ENCODE peak calls at places on chromosomes 3 and 15, in four cellular contexts. G, B, U and D are unnamed samples.

GRCh38 chr15:59896652-59897051 is 107.5 kb upstream of the FOXB1 start:
- DNase-seq in G (no peak), B (no peak), U (no peak), D (no peak)

GRCh38 chr3:194091141-194091540 is 44.8 kb upstream of the HES1 start:
- DNase-seq in G (no peak), B (peak), U (no peak), D (no peak)

GRCh38 chr15:51796777-51797474 is 32.5 kb upstream of the TMOD3 start:
- DNase-seq in G (no peak), B (peak), U (no peak), D (no peak)

GRCh38 chr3:197083486-197083885 is 53.9 kb upstream of the MELTF start:
- DNase-seq in G (no peak), B (peak), U (no peak), D (no peak)

GRCh38 chr3:184337981-184338380 is 581 bp downstream of the FAM131A start:
- DNase-seq in G (no peak), B (no peak), U (no peak), D (no peak)

GRCh38 chr3:65811050-65811766 is 227.5 kb downstream of the MAGI1 start:
- DNase-seq in G (no peak), B (no peak), U (no peak), D (no peak)

GRCh38 chr15:61816856-61817255 is 243.4 kb downstream of the VPS13C start:
- DNase-seq in G (no peak), B (no peak), U (peak), D (no peak)

GRCh38 chr3:171163724-171164465 is 137.4 kb upstream of the SLC2A2 start:
- DNase-seq in G (no peak), B (no peak), U (no peak), D (no peak)

GRCh38 chr3:67335813-67336212 is 318.6 kb downstream of the SUCLG2 start:
- DNase-seq in G (no peak), B (no peak), U (no peak), D (no peak)

GRCh38 chr3:128491071-128491899 is 1.7 kb downstream of the GATA2 start:
- DNase-seq in G (peak), B (no peak), U (no peak), D (no peak)
- TF ChIP-seq POLR2A in G (no peak), B (no peak), U (no peak), D (no peak)

GRCh38 chr15:66404122-66404521 is 17.4 kb downstream of the MAP2K1 start:
- DNase-seq in G (no peak), B (no peak), U (no peak), D (no peak)
- H3K4me3 ChIP-seq in G (no peak), B (no peak), U (no peak), D (no peak)

GRCh38 chr15:75159244-75159643 is 42.4 kb upstream of the C15orf39 start:
- DNase-seq in G (no peak), B (no peak), U (no peak), D (no peak)

GRCh38 chr15:75153565-75154248 is 48.0 kb upstream of the C15orf39 start:
- DNase-seq in G (no peak), B (no peak), U (no peak), D (no peak)

GRCh38 chr15:75154461-75155062 is 47.1 kb upstream of the C15orf39 start:
- DNase-seq in G (no peak), B (no peak), U (no peak), D (no peak)

GRCh38 chr15:75158402-75158801 is 43.3 kb upstream of the C15orf39 start:
- DNase-seq in G (no peak), B (no peak), U (no peak), D (no peak)

GRCh38 chr15:75156306-75157215 is 45.1 kb upstream of the C15orf39 start:
- DNase-seq in G (no peak), B (no peak), U (no peak), D (no peak)
- TF ChIP-seq POLR2A in G (no peak), B (no peak), U (no peak), D (no peak)

DNA sequence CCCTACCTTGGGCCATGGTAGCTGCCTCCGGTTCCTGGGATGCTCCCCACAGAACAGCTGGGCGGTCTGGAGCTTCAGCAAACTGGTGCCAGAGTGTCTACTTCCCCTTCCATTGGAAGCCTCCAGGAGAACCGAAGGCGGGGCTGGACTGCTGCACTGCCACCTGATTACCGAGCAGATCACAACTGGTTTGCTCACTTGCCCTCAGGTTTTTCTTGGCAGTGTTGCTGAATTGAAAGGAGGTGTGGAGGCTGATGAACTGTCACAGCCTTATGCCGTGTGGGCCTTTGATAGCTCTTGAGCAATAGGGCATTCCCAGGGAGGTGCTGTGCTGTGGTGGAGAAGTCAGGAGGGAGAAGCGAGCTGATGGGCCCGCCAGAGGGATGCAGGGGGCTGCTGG is at the start of gene TGM5:
- DNase-seq in G (no peak), B (no peak), U (no peak), D (no peak)
- H3K4me3 ChIP-seq in G (no peak), B (no peak), U (no peak), D (peak)

GRCh38 chr3:187063286-187064081 is 75.8 kb downstream of the RPL39L start:
- DNase-seq in G (no peak), B (no peak), U (peak), D (no peak)

GRCh38 chr3:187064210-187065115 is 74.8 kb downstream of the RPL39L start:
- DNase-seq in G (no peak), B (no peak), U (peak), D (no peak)

GRCh38 chr3:187062526-187063177 is 76.6 kb downstream of the RPL39L start:
- DNase-seq in G (no peak), B (no peak), U (no peak), D (no peak)

GRCh38 chr3:187069857-187070516 is 69.3 kb downstream of the RPL39L start:
- DNase-seq in G (no peak), B (no peak), U (peak), D (no peak)

GRCh38 chr3:187066228-187066995 is 72.9 kb downstream of the RPL39L start:
- DNase-seq in G (no peak), B (peak), U (peak), D (no peak)
- TF ChIP-seq POLR2A in G (no peak), B (no peak), U (no peak), D (no peak)